ENCODE peak calls at places on chromosomes 6 and 20, in seven cellular contexts. V is right lobe of liver; G is psoas muscle; S is osteoblast; A is pancreas; P is thyroid gland; F is CD8-positive, alpha-beta T cell. K is an unnamed sample.

GRCh38 chr20:41177636-41178035 is 40.3 kb downstream of the PLCG1 start:
- DNase-seq in P (peak), A (peak), G (peak), S (peak), F (no peak), V (no peak), K (no peak)

GRCh38 chr20:4063631-4064030 is 48.3 kb upstream of the RNF24 start:
- DNase-seq in S (no peak), F (no peak), G (no peak), V (no peak), A (no peak), P (no peak), K (no peak)

GRCh38 chr20:18313410-18313809 is 25.1 kb downstream of the ZNF133 start:
- DNase-seq in V (no peak), S (no peak), P (no peak), G (no peak), A (no peak), F (no peak), K (peak)

GRCh38 chr6:52551483-52552277 is 25.2 kb downstream of the TRAM2 start:
- DNase-seq in P (peak), S (peak), A (peak), V (peak), F (no peak), G (peak), K (no peak)

GRCh38 chr6:97113170-97113569 is 169.8 kb downstream of the MMS22L start:
- DNase-seq in A (no peak), V (no peak), P (no peak), G (no peak), S (no peak), F (no peak), K (no peak)

GRCh38 chr20:49603209-49603627 is 35.3 kb upstream of the PTGIS start:
- DNase-seq in A (no peak), P (no peak), S (no peak), F (no peak), G (peak), V (no peak), K (no peak)

GRCh38 chr20:43977962-43978361 is 63.3 kb downstream of the TOX2 start:
- DNase-seq in V (no peak), G (no peak), A (no peak), S (no peak), F (no peak), P (no peak), K (no peak)

GRCh38 chr20:8196096-8196495 is 64.0 kb downstream of the PLCB1 start:
- DNase-seq in A (no peak), S (no peak), P (no peak), V (no peak), G (no peak), F (no peak), K (no peak)

GRCh38 chr6:110345025-110345424 is 13.1 kb downstream of the METTL24 start:
- DNase-seq in P (no peak), V (no peak), S (no peak), G (no peak), F (no peak), A (no peak), K (no peak)

GRCh38 chr20:48807586-48808381 is 20.0 kb downstream of the PREX1 start:
- DNase-seq in V (no peak), S (no peak), G (no peak), P (no peak), A (no peak), F (no peak), K (no peak)

GRCh38 chr20:13149371-13149770 is 71.7 kb upstream of the ISM1 start:
- DNase-seq in P (no peak), G (no peak), V (no peak), A (no peak), F (no peak), S (no peak), K (no peak)

GRCh38 chr20:42063176-42063575 is 445.0 kb upstream of the CHD6 start:
- DNase-seq in F (no peak), S (no peak), V (no peak), P (no peak), G (no peak), A (no peak), K (no peak)

GRCh38 chr6:168157272-168158007 is 78.4 kb upstream of the FRMD1 start:
- DNase-seq in P (no peak), A (no peak), S (peak), G (no peak), V (no peak), F (no peak), K (peak)

GRCh38 chr6:108432792-108433191 is 127.9 kb upstream of the FOXO3 start:
- DNase-seq in S (no peak), F (no peak), G (no peak), P (no peak), V (no peak), A (no peak), K (no peak)

GRCh38 chr20:63178889-63179751 is 36.8 kb downstream of the YTHDF1 start:
- DNase-seq in F (peak), A (peak), V (no peak), P (no peak), S (peak), G (peak), K (no peak)

GRCh38 chr6:27867051-27867940 is 44.9 kb downstream of the OR2B2 start:
- DNase-seq in P (peak), S (peak), F (peak), V (peak), A (peak), G (peak), K (no peak)

GRCh38 chr6:16544521-16544920 is 216.7 kb downstream of the ATXN1 start:
- DNase-seq in A (no peak), S (no peak), V (no peak), P (no peak), F (no peak), G (no peak), K (no peak)
- H3K27ac ChIP-seq in A (no peak), S (peak), V (no peak), P (peak), F (no peak), G (peak), K (no peak)

DNA sequence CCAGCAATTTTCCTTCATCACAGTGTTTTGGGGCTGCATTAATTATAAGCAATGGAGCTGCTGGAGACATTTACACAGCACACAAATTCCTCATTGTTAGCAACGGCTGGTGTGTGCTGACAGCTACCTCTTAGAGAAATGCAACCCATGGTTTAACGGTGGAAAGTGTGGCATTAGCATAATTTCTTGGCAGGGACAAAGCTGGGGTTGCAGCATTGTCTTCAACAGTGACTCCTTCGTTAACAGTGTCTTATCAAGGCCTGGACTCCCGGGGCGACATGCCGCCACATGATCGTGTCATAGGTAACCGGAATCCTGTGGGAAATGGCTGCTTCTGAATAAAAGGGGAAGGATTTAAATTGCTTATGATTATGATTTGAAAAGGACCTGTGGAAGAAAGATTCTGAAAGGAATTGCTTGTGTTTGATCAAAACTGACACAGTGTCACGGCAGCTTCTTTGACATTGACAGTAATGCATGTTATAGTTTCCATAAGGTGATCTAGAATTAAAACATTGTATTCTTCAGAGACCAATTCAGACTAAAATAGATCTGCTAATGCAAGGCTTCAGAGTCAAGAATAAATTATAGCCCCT is 128.0 kb downstream of the UST start:
- DNase-seq in P (no peak), F (no peak), G (no peak), A (no peak), S (peak), V (no peak), K (no peak)
- H3K27ac ChIP-seq in P (no peak), F (no peak), G (no peak), A (no peak), S (no peak), V (no peak), K (peak)

GRCh38 chr20:9228774-9229450 is 160.0 kb downstream of the PLCB4 start:
- DNase-seq in V (no peak), S (no peak), F (no peak), P (no peak), G (no peak), A (no peak), K (no peak)
- H3K27ac ChIP-seq in V (no peak), S (no peak), F (no peak), P (no peak), G (no peak), A (no peak), K (no peak)

GRCh38 chr6:136625293-136625692 is 75.1 kb upstream of the MAP7 start:
- DNase-seq in F (no peak), S (no peak), P (no peak), A (no peak), V (no peak), G (no peak), K (no peak)
- H3K27ac ChIP-seq in F (no peak), S (no peak), P (no peak), A (no peak), V (no peak), G (no peak), K (no peak)

DNA sequence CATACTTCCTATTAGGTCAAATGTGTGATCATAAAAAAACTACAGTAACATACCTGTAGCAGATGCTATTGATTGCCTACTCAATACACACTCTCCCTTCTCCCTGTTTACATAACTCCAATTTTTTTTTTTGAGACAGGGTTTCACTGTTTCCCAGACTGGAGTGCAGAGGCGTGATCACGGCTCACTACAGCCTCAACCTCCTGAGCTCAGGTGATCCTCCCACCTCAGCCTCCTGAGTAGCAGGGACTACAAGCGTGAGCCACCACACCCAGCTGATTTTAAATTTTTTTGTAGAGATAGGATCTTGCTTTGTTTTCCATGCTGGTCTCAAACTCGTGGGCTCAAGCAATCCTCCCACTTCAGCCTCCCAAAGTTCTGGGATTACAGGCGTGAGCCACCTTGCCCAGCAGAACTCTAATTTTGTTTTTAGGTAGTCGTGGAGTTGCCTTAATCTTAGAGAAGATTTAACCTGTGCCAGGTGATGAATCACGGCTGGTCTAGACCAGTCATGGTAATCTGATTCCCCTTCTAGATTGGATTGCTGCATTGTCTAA is 14.0 kb upstream of the KIF3B start:
- DNase-seq in V (no peak), F (no peak), S (no peak), P (no peak), G (no peak), A (no peak), K (no peak)
- H3K27ac ChIP-seq in V (no peak), F (no peak), S (no peak), P (no peak), G (no peak), A (no peak), K (no peak)

DNA sequence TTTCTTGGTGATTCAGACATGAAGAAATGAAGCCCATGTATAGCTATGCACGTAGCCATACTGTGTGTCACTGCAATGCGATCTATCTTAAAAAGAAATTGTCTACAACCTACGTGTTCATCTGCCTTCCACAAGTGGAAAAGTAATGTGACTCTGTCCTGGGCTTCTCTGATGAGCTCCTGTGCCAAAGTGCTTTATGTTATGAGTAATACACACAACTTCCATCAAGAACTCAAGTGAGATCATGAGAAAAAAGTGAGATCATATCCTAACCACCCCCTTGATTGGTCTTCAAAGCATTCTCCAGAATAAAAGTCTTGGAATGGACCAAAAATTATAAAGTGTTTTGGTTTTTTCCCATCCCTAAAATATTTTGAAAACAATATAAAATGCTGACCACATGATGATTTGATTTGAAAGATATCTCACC is 114.3 kb downstream of the DST start:
- DNase-seq in P (no peak), F (no peak), G (no peak), V (no peak), S (peak), A (no peak), K (peak)
- H3K27ac ChIP-seq in P (no peak), F (no peak), G (peak), V (no peak), S (peak), A (no peak), K (peak)

DNA sequence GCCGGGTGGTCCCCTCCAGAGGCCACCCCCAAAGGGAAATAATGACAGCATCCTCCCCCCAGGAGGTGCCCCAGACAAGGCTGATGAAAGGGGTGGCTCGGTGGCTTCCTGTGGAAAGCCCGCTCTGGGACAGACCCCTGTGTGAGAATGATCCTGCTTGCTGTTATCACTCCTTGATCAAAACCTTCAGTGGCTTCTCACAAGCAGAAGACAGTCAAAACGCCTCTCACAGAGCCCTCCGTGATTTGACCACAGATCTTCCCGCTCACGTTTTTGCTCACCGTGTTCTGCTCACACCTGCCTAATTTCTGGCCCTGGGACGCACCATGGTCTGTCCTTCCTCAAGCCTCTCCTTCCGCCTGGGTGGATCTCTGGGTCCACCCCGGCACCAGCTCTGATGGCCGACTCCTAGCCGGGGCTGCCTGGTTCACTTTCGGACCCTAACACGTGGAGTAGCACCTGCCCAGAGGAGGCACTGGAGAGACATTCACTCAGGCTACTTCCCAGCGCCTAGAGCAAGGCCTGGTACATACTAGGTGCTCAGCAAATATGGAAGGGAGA is 210.4 kb downstream of the ANKRD60 start:
- DNase-seq in P (no peak), V (no peak), A (no peak), S (no peak), G (no peak), F (no peak), K (no peak)
- H3K27ac ChIP-seq in P (no peak), V (no peak), A (peak), S (peak), G (no peak), F (no peak), K (peak)

DNA sequence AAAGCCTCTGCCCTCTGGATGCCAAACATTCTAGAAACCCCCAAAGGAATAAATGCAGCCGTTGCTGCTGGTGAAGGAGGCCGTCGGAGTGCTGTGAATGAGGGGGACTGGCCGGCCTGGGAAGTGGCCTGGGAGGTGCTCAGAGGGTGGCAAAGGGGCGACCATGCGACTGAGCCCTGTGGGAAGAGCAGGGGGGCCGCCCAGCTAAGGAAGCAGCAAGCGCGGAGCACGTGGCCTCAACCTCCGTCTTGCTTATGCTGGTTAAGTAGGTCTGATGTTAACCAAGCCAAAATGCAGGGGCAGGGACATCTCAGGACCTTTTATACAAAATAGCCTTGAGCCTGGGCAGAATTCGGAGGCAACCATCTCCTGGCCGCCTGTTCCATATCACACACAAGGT is 381.5 kb downstream of the TAF4 start:
- DNase-seq in F (no peak), A (no peak), V (no peak), S (no peak), G (no peak), P (no peak), K (no peak)
- H3K27ac ChIP-seq in F (no peak), A (no peak), V (no peak), S (no peak), G (no peak), P (no peak), K (no peak)

DNA sequence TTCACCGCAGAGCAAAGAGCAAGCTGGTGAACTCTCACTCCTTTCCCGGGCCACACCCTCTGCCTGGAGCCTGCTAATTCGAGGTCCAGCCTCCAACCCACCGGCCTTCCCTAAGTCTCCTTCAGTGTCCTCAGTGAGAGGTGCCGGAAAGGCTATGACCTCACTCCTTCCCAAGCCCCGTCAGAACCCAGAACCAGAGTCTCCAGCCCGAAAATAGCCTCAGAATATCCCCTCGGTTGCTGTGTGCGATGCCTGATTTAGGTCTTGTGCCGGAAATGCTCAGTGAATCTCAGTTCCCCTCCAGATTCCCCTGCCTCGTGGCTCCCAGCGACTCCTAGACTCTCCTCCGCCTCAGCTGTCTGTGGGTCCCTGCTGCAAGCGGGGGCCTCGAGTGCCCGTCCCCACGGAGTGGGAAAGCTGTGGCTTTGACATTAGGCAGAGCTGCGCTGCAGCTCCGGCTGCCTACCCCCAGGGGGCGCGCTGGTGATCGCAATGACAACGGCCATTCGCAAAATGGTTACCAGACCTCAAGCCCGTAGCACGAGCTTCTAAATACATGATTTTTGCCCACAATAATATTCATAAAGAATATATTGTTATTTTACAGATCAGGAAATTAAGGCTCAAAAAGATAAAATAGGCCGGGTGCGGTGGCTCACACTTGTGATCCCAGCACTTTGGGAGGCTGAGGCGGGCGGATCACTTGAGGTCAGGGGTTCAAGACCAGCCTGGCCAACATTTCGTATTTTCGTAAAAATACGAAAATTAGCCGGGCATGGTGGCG is 4.2 kb upstream of the BNIP5 start:
- DNase-seq in G (peak), V (peak), P (peak), F (peak), S (peak), A (peak), K (no peak)
- H3K27ac ChIP-seq in G (no peak), V (no peak), P (no peak), F (no peak), S (peak), A (no peak), K (no peak)

GRCh38 chr6:112044856-112045255 is 9.0 kb upstream of the CCN6 start:
- DNase-seq in F (no peak), S (peak), G (no peak), V (no peak), P (no peak), A (no peak), K (no peak)
- H3K27ac ChIP-seq in F (no peak), S (peak), G (no peak), V (no peak), P (no peak), A (no peak), K (no peak)

K was measured in epithelial cell of prostate.